ENCODE peak calls at places on chromosomes 13 and 19, in ten cellular contexts. R, Z, F, U, A, N, M, S, O and X are unnamed samples.

GRCh38 chr19:50384685-50385535 is 763 bp downstream of the POLD1 start:
- DNase-seq in R (no peak), U (no peak), Z (no peak), A (no peak), M (no peak), S (no peak), O (no peak), N (no peak), F (peak; percentile 55), X (no peak)

GRCh38 chr19:18666304-18666703 is 17.2 kb upstream of the CRTC1 start:
- DNase-seq in F (no peak), R (no peak), M (no peak), O (no peak), A (no peak), Z (no peak), S (no peak), N (no peak), U (no peak), X (no peak)

GRCh38 chr13:50589651-50590054 is 253.8 kb downstream of the DLEU7 start:
- DNase-seq in O (no peak), A (no peak), S (peak; percentile 82), N (no peak), M (peak; percentile 87), R (no peak), U (no peak), F (peak; percentile 57), Z (no peak), X (peak; percentile 70)

GRCh38 chr19:5397804-5398692 is 57.2 kb upstream of the ZNRF4 start:
- DNase-seq in N (no peak), O (no peak), A (no peak), Z (peak; percentile 34), F (peak; percentile 83), M (no peak), U (no peak), R (no peak), S (peak; percentile 7), X (no peak)

GRCh38 chr13:37656247-37656940 is 57.8 kb upstream of the POSTN start:
- DNase-seq in O (no peak), M (peak; percentile 97), Z (no peak), S (peak; percentile 99), A (no peak), N (no peak), F (no peak), U (peak; percentile 12), R (no peak), X (peak; percentile 97)

GRCh38 chr13:32282096-32282711 is 33.0 kb downstream of the ZAR1L start:
- DNase-seq in Z (no peak), S (no peak), U (no peak), O (no peak), N (no peak), F (no peak), A (no peak), R (no peak), M (no peak), X (no peak)

GRCh38 chr13:32039488-32040013 is 8.0 kb downstream of the FRY start:
- DNase-seq in U (no peak), F (no peak), Z (no peak), N (no peak), A (no peak), O (no peak), R (no peak), M (no peak), S (no peak), X (no peak)

GRCh38 chr19:19145281-19145999 is 7.2 kb upstream of the TMEM161A start:
- DNase-seq in M (no peak), F (no peak), S (no peak), U (no peak), O (no peak), N (no peak), A (no peak), Z (no peak), R (no peak), X (no peak)

GRCh38 chr13:106570354-106570822 is 2.5 kb upstream of the ARGLU1 start:
- DNase-seq in O (peak; percentile 48), N (peak; percentile 24), Z (peak; percentile 38), F (no peak), S (peak; percentile 5), R (no peak), M (peak; percentile 68), U (peak; percentile 29), A (peak; percentile 63), X (no peak)

GRCh38 chr13:44117351-44117750 is 237.6 kb downstream of the LACC1 start:
- DNase-seq in R (no peak), U (no peak), A (no peak), O (no peak), Z (no peak), M (peak; percentile 44), N (no peak), F (peak; percentile 78), S (no peak), X (no peak)

GRCh38 chr13:48501705-48502104 is 31.2 kb downstream of the RCBTB2 start:
- DNase-seq in N (no peak), O (no peak), A (no peak), S (no peak), F (no peak), Z (no peak), R (no peak), U (no peak), M (no peak), X (no peak)

GRCh38 chr13:114151565-114152284 is 19.3 kb upstream of the RASA3 start:
- DNase-seq in R (no peak), M (no peak), S (no peak), Z (no peak), U (peak; percentile 94), N (no peak), F (no peak), A (no peak), O (no peak), X (no peak)

GRCh38 chr19:15231256-15231655 is 992 bp downstream of the EPHX3 start:
- DNase-seq in U (no peak), O (no peak), N (no peak), F (no peak), Z (no peak), R (no peak), M (no peak), S (no peak), A (no peak), X (no peak)

GRCh38 chr13:106602178-106602577 is 34.2 kb upstream of the ARGLU1 start:
- DNase-seq in O (no peak), S (no peak), U (no peak), F (no peak), Z (no peak), N (no peak), R (no peak), M (no peak), A (no peak), X (no peak)

GRCh38 chr19:46722004-46722380 is 5.1 kb upstream of the PRKD2 start:
- DNase-seq in Z (no peak), F (no peak), M (no peak), O (no peak), A (no peak), R (no peak), S (no peak), N (no peak), U (no peak), X (no peak)

GRCh38 chr13:91277013-91277676 is 70.3 kb upstream of the MIR17HG start:
- DNase-seq in O (no peak), Z (no peak), A (no peak), R (no peak), N (no peak), F (peak; percentile 34), U (no peak), M (no peak), S (no peak), X (no peak)

GRCh38 chr19:57708641-57709354 is at the start of gene ZNF154:
- DNase-seq in M (peak; percentile 66), A (no peak), S (no peak), Z (no peak), U (no peak), R (peak; percentile 70), N (no peak), O (peak; percentile 8), F (no peak), X (peak; percentile 35)

GRCh38 chr13:73722120-73722519 is 412.1 kb downstream of the KLF12 start:
- DNase-seq in O (no peak), A (no peak), U (peak; percentile 16), R (no peak), N (no peak), S (peak; percentile 65), M (peak; percentile 34), Z (no peak), F (peak; percentile 60), X (peak; percentile 70)

GRCh38 chr19:32018014-32018413 is 327.4 kb upstream of the ZNF507 start:
- DNase-seq in O (no peak), Z (no peak), F (no peak), R (no peak), U (no peak), N (no peak), M (no peak), S (no peak), A (no peak), X (peak; percentile 78)

GRCh38 chr19:48390188-48391099 is 907 bp downstream of the KDELR1 start:
- DNase-seq in R (peak; percentile 36), S (peak; percentile 37), Z (peak; percentile 64), U (no peak), N (no peak), A (peak; percentile 67), M (peak; percentile 51), O (peak; percentile 47), F (peak; percentile 81), X (no peak)

GRCh38 chr13:36818483-36819063 is 449 bp upstream of the RFXAP start:
- DNase-seq in S (no peak), U (no peak), R (no peak), N (no peak), A (no peak), Z (no peak), O (no peak), M (peak; percentile 28), F (no peak), X (no peak)

GRCh38 chr13:80166352-80166751 is 174.6 kb downstream of the SPRY2 start:
- DNase-seq in Z (no peak), N (no peak), U (no peak), M (peak; percentile 12), R (no peak), S (no peak), O (no peak), F (peak; percentile 62), A (no peak), X (no peak)

GRCh38 chr13:113724780-113725315 is 34.2 kb upstream of the TMEM255B start:
- DNase-seq in U (peak; percentile 86), S (peak; percentile 10), Z (peak; percentile 95), N (peak; percentile 67), O (peak; percentile 73), F (no peak), R (peak; percentile 75), A (peak; percentile 95), M (peak; percentile 47), X (no peak)

GRCh38 chr19:41098762-41099161 is 10.5 kb downstream of the CYP2A13 start:
- DNase-seq in S (no peak), O (no peak), A (no peak), Z (no peak), M (no peak), U (no peak), R (no peak), F (no peak), N (no peak), X (no peak)